ENCODE peak calls at places on chromosomes 16 and 17, in four cellular contexts. P is fibroblast of pulmonary artery, M is cardiac muscle cell, L is A549. Q is an unnamed sample.

GRCh38 chr17:56939869-56940484 is 20.9 kb downstream of the COIL start:
- DNase-seq in M (peak), L (peak), P (peak), Q (peak)

GRCh38 chr17:41308251-41308917 is 725 bp downstream of the KRTAP16-1 start:
- DNase-seq in L (no peak), P (no peak), M (no peak), Q (no peak)

GRCh38 chr17:78089557-78090281 is 38.8 kb downstream of the TMC6 start:
- DNase-seq in M (no peak), L (no peak), P (no peak), Q (no peak)

GRCh38 chr17:73795730-73796129 is 151.5 kb upstream of the SDK2 start:
- DNase-seq in L (no peak), M (no peak), P (no peak), Q (no peak)

GRCh38 chr17:50495918-50496317 is 12.3 kb upstream of the MYCBPAP start:
- DNase-seq in P (no peak), M (no peak), L (no peak), Q (no peak)

GRCh38 chr17:78138204-78139060 is 7.8 kb upstream of the C17orf99 start:
- DNase-seq in L (no peak), P (no peak), M (no peak), Q (no peak)

GRCh38 chr17:73956595-73957465 is 246.6 kb upstream of the RPL38 start:
- DNase-seq in M (peak), L (peak), P (peak), Q (no peak)

GRCh38 chr17:79306688-79307323 is 232.2 kb downstream of the ENGASE start:
- DNase-seq in M (no peak), L (no peak), P (no peak), Q (no peak)

DNA sequence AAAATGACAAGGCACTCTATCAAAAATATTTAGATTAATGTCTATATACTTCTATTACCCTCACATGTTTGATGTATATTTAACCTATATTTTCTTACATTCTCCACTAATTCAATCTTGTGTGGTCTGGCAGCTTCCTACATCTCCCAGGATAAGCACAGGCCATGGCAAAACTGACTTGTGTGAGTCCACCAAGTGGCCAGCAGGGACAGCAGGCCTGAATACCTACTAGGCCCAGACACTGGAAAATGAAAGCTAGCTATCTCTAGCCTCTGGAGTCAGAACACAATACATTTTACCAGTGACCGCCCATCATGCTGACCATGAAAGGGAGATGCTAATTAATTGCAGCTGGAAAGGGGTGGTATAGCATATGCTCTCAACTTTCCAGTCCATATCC is 132.3 kb downstream of the PCTP start:
- DNase-seq in L (peak), M (peak), P (no peak), Q (no peak)
- TF ChIP-seq CTCF in L (no peak), M (no peak), P (no peak), Q (no peak)

GRCh38 chr16:72992142-72992601 is 55.8 kb downstream of the ZFHX3 start:
- DNase-seq in P (no peak), L (no peak), M (peak), Q (no peak)
- H3K4me3 ChIP-seq in P (no peak), L (no peak), M (no peak), Q (no peak)

DNA sequence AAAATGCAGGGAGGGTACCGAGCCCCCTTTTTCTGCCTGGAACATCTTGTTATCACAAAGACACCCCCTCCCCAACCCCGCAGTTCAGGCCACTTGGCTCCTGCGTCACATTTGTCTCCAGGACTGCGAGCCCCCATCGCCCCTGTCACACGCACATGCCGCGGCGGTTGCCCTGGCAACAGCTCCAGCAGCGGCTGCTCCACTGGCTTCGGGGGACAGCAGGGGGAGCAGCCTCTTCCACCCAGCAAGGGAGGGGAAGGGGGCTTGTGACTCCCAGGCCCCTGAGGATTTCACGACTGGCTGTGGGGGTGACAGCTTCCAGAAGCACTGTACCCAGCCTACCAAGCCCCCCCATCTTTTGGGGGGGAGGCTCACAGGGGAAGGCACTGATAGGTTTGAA is 2.6 kb downstream of the BAIAP3 start:
- DNase-seq in M (no peak), P (no peak), L (no peak), Q (no peak)
- TF ChIP-seq CTCF in M (no peak), P (no peak), L (no peak), Q (peak)

DNA sequence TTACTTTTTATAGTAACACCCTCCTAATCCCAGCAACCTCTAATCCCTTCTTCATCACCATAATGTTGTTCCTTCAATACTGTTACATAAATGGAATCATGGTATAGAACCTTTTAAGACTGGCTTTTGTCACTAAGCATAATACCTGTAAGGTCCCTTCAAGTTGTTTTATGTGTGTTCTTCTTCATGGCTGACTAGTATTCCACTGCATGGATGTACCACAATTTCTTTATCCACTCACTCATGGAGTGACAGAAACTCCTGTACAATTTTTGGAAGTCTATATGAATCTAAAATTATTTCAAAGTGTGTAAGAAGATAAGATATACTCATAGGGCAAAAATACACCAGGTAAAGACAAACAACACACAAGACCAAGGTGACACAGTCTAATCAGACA is 36.8 kb downstream of the MEAK7 start:
- DNase-seq in P (no peak), L (no peak), M (no peak), Q (no peak)
- H3K4me3 ChIP-seq in P (no peak), L (no peak), M (no peak), Q (no peak)

GRCh38 chr17:67602974-67603373 is 114.8 kb upstream of the NOL11 start:
- DNase-seq in P (peak), M (peak), L (peak), Q (peak)
- TF ChIP-seq CTCF in P (peak), M (peak), L (peak), Q (peak)

GRCh38 chr17:76672892-76673291 is 29.3 kb upstream of the ST6GALNAC1 start:
- DNase-seq in P (no peak), M (no peak), L (no peak), Q (no peak)
- H3K4me3 ChIP-seq in P (no peak), M (no peak), L (no peak), Q (no peak)

GRCh38 chr16:73057369-73058210 is 9.7 kb upstream of the ZFHX3 start:
- DNase-seq in P (peak), M (peak), L (no peak), Q (no peak)
- TF ChIP-seq CTCF in P (no peak), M (peak), L (peak), Q (no peak)

DNA sequence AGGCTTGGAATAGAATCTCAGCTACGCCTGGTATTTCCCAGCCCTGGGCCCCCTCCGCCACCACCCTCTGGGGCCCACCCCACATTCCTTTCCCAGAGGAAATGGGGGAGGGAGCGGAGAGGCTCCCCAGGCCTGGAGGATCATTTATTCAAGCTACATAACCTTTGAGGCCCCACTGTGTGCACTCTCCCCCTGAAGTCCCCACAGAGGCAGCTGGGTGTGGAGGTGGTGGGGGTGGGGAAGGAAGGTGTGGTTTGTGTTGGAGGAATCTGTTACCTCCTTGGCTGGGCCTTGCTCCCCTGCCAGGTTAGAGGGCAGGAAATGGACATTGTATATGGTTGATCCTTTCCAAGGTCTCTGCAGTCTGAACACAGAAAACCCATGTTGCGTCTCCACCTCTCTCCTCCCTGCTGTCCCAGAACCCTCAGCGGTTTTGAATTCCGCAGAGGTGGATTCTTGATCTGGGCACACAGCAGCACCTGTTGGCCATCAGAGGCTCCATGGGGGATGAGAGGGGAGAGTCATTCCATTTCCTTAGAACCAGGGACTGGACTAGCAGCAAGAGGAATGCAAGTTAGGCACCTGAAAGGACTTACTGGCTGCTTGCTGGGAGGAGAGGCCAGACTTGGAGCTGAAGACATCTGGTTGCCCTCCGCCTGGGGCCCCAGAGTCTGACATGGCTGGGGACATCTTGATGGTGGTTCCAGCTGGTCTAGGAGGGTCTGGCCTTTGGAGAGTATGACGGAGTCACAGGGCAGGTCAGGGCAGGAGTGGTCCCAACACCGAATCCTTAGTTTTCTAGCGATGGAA is 23.0 kb downstream of the ARHGAP23 start:
- DNase-seq in L (no peak), M (peak), P (peak), Q (peak)
- H3K4me3 ChIP-seq in L (no peak), M (no peak), P (peak), Q (peak)

GRCh38 chr16:89308391-89309333 is 91.2 kb downstream of the ZNF778 start:
- DNase-seq in M (peak), L (no peak), P (no peak), Q (no peak)
- TF ChIP-seq CTCF in M (peak), L (peak), P (peak), Q (peak)